ENCODE peak calls at places on chromosomes 4 and X, in four cellular contexts. O, H, Y and T are unnamed samples.

GRCh38 chrX:23643020-23643419 is 24.3 kb upstream of the PRDX4 start:
- DNase-seq in H (no peak), Y (no peak), O (no peak), T (no peak)

GRCh38 chrX:51614353-51614752 is 4.4 kb downstream of the CENPVL3 start:
- DNase-seq in O (peak; percentile 59), Y (no peak), H (no peak), T (no peak)

GRCh38 chrX:38055170-38055847 is 49.0 kb downstream of the SYTL5 start:
- DNase-seq in Y (no peak), H (no peak), O (peak; percentile 31), T (no peak)

GRCh38 chr4:126038492-126039236 is 723.9 kb downstream of the FAT4 start:
- DNase-seq in H (no peak), Y (no peak), O (no peak), T (no peak)

GRCh38 chrX:108309144-108309543 is 129.1 kb downstream of the COL4A6 start:
- DNase-seq in H (no peak), Y (no peak), O (peak; percentile 79), T (no peak)

GRCh38 chr4:5683566-5683965 is 24.8 kb downstream of the EVC2 start:
- DNase-seq in O (no peak), Y (no peak), H (no peak), T (no peak)

GRCh38 chrX:118682258-118683014 is 45.0 kb upstream of the IL13RA1 start:
- DNase-seq in Y (no peak), O (no peak), H (no peak), T (no peak)

GRCh38 chr4:176709417-176709816 is 83.3 kb downstream of the VEGFC start:
- DNase-seq in O (no peak), H (no peak), Y (no peak), T (no peak)

GRCh38 chrX:139758809-139759208 is 50.8 kb upstream of the MCF2 start:
- DNase-seq in O (no peak), Y (no peak), H (no peak), T (no peak)

GRCh38 chr4:131093303-131093702 is 1997.4 kb downstream of the C4orf33 start:
- DNase-seq in Y (no peak), H (no peak), O (no peak), T (no peak)

GRCh38 chr4:168711197-168712120 is 214.6 kb downstream of the PALLD start:
- DNase-seq in H (no peak), O (peak; percentile 44), Y (no peak), T (peak; percentile 30)

GRCh38 chrX:16199343-16199742 is 32.1 kb downstream of the MAGEB17 start:
- DNase-seq in Y (no peak), O (no peak), H (no peak), T (no peak)

GRCh38 chr4:40858946-40859345 is 109.2 kb downstream of the NSUN7 start:
- DNase-seq in H (no peak), O (no peak), Y (no peak), T (no peak)

GRCh38 chrX:18896680-18897544 is 87.0 kb downstream of the PHKA2 start:
- DNase-seq in H (no peak), Y (no peak), O (no peak), T (no peak)

GRCh38 chrX:19842542-19842941 is 44.9 kb downstream of the SH3KBP1 start:
- DNase-seq in H (no peak), Y (no peak), O (no peak), T (no peak)

DNA sequence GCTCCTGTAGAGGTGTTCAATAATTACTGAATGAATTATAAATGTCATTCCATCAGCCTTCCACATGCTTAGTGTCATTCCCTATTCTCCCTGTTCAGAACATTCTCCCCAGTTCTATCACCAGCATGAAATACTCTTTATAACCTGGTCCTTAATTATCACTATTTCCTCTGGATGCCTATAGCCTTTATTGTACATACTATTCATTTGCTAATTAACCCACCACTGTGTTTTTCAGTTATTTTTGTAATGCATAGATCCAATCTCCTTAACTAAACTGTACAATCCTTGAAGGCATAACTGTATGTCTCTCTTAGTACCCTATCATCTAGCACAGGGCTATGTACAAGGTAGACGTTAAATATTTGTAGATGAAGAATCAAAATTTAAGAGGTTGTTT is 1.2 kb downstream of the ABCB7 start:
- DNase-seq in Y (no peak), O (no peak), H (no peak), T (no peak)
- H3K4me3 ChIP-seq in Y (no peak overlapping the region), O (no peak overlapping the region), H (no peak overlapping the region), T (no peak overlapping the region)

DNA sequence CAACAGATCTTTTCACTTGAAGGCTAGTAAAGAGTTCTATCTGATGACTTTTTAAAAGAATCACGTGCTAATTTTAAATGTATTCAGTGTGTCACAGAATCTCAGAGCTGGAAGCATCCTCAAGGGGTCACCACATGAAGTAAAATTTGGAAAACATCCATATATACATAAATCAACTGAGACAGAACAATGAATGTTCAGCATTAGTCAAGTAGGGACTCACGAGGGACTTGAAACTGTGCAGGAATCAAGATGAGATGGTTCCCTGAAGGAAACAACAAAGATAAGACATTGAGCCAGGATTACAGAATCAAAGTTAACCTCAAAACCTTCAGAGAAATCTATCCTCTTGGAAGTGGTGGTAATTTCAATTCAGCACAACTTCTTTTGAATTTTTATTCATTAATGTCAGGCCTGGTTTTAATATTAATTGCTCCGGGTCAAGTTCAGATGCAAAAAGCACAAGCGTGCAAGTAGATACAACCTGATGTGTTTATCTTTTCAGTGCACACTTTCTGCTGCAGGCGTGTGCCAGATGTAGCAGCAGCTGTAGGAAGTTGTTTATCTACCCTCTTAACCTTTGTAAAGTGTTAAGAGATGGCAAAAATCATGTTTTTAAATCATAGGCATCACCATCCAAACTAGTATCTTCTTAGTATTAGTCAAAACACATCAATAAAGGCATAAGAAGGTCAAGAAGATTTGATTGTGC is 87.7 kb upstream of the SRD5A3 start:
- DNase-seq in H (no peak), Y (no peak), O (no peak), T (no peak)
- TF ChIP-seq POLR2A in H (no peak), Y (no peak), O (no peak), T (no peak)

DNA sequence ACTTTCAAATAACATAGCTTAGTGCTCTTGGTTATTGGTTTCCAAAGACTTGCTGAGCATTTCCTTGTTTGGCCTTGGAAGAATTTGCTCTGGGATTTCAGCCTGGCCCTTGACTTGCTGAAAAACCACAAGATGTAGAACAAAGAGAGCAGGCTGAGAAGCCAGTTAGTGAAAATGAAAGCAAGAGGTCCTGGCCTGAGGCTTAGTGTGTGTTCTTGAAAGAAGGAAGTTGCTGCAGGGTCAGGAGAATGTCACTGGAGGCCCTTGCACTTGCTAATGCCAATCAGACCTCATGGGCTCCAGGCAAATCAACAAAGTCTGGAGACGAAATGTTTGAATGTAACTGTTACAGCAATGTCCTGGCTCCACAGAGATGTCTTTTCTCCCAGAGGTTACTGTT is 79.4 kb downstream of the SYNPO2 start:
- DNase-seq in O (peak; percentile 87), H (no peak), Y (peak; percentile 88), T (peak; percentile 61)
- H3K27ac ChIP-seq in O (peak overlapping the region; percentile 90), H (peak overlapping the region; percentile 75), Y (peak overlapping the region; percentile 67), T (no peak overlapping the region)

DNA sequence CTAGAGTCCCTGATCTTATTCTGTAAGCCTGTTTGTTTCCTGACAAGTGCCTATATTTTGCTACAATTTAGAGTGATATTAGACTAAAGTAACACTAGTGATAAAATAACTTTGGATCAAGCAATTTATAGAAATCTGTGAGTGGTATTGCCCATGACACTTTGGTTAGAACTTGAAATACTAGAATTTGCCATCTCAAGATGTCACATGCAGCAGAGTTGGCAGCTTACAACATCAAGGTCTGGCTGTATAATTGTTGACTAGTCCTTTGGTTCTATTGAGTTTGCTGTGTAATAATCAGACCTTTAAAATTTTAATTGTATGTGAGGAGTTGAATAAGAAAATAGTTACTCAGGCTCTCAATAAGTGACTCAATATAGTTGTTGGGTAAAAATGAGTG is 167.1 kb downstream of the RAPGEF2 start:
- DNase-seq in H (no peak), Y (no peak), O (no peak), T (no peak)
- H3K4me3 ChIP-seq in H (no peak overlapping the region), Y (no peak overlapping the region), O (no peak overlapping the region), T (no peak overlapping the region)

DNA sequence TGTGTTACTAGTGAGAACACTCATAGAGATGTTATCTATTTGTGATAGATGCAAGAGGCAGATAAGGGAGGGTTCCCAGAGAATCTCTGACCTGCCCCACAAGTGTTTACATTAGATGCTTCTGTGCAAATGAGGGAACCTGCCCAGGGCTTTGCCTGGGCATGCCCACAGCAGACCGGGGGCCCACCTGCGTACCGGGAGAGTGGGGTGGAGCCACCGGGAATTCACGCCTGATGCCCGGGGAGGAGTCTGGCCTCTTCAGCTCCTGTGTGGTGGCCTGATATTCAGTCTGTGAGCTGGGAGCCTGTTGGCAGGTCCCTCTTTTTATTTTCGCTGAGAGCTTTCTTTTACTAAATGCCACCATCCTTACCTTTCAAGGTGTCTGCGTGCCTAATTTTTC is 155.7 kb downstream of the SNCA start:
- DNase-seq in O (no peak), H (no peak), Y (no peak), T (no peak)
- TF ChIP-seq POLR2A in O (no peak), H (no peak), Y (no peak), T (no peak)

GRCh38 chr4:7089211-7089964 is 21.5 kb upstream of the GRPEL1 start:
- DNase-seq in O (no peak), Y (no peak), H (no peak), T (no peak)

GRCh38 chr4:7086384-7086783 is 18.5 kb upstream of the GRPEL1 start:
- DNase-seq in Y (no peak), H (no peak), O (no peak), T (no peak)

GRCh38 chr4:7087036-7087435 is 19.2 kb upstream of the GRPEL1 start:
- DNase-seq in Y (no peak), H (no peak), O (no peak), T (no peak)

DNA sequence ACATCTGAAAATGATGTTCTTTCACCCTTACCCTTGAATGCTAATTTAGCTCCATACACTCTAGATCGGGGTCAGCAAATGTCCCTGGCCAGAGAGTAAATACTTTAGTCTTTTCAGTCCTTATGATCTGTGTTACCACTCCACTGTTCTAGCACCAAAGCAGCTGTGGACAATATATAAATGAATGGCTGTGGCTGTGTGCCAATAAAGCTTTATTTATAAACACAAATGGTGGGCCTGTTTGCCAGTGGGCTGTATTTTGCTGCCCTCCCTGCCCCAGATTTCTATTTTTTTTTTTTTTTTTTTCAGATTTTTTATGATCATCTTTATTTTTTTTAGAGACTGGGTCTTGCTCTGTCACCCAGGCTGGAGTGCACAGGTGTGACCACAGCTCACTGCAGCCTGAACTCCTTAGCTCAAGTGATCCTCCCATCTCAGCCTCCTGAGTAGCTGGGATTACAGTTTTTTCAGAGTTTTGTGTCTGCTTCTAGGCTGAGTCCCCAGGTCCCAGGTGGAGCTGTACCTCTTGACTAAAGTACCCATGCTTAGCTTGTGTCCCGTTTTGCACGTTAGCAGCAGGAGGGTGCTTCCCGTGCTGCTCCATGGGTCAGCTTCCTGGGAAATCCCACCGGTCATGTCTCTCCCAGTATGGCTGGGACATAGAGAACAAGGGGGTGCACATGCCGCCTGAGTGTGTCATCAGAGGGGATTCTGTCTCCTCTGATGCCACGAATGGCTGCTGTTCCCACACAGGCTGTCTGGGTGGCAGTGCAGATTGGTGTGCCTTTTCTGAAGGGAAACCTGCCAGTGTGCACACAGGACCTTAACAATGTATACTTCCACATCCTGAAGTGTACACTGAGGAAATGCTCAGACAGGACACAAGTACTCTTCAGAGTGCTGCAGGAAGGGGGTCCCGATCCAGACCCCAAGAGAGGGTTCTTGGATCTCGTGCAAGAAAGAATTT is 16.0 kb upstream of the GRPEL1 start:
- DNase-seq in O (no peak), Y (no peak), H (no peak), T (peak; percentile 12)
- H3K27ac ChIP-seq in O (no peak overlapping the region), Y (no peak overlapping the region), H (no peak overlapping the region), T (no peak overlapping the region)